ENCODE peak calls at places on chromosomes 3 and 15, in five cellular contexts. E, Y, L, G and H are unnamed samples. For H3K4me1, the result is how much of the 10 kb centered on the place peaks cover.

GRCh38 chr3:10085738-10086137 is 22.3 kb downstream of the FANCD2OS start:
- DNase-seq in Y (no peak), G (no peak), E (no peak), L (no peak), H (no peak)

GRCh38 chr3:123310186-123310585 is 108.4 kb downstream of the SEC22A start:
- DNase-seq in Y (no peak), L (no peak), E (peak), G (no peak), H (no peak)

GRCh38 chr3:56702487-56703315 is 19.6 kb upstream of the TASOR start:
- DNase-seq in L (peak), Y (peak), E (no peak), G (no peak), H (peak)

GRCh38 chr3:119301001-119301400 is 6.8 kb downstream of the ARHGAP31 start:
- DNase-seq in Y (no peak), E (no peak), G (no peak), L (no peak), H (no peak)

GRCh38 chr3:142963266-142964149 is at the start of gene PAQR9:
- DNase-seq in G (no peak), L (no peak), E (peak), Y (peak), H (peak)

GRCh38 chr3:125115640-125116039 is 59.8 kb upstream of the HEG1 start:
- DNase-seq in Y (no peak), E (no peak), G (no peak), L (no peak), H (no peak)

GRCh38 chr3:183085634-183086390 is 13.5 kb downstream of the MCCC1 start:
- DNase-seq in L (no peak), G (no peak), E (no peak), Y (peak), H (peak)

GRCh38 chr3:45814322-45814721 is 18.0 kb upstream of the SLC6A20 start:
- DNase-seq in E (no peak), Y (no peak), L (no peak), G (no peak), H (no peak)

GRCh38 chr15:92079647-92080255 is 226.2 kb downstream of the SLCO3A1 start:
- DNase-seq in G (no peak), E (no peak), L (no peak), Y (no peak), H (no peak)

GRCh38 chr3:194466761-194467356 is 19.9 kb downstream of the ATP13A3 start:
- DNase-seq in G (no peak), E (no peak), L (no peak), Y (no peak), H (no peak)

GRCh38 chr15:57259511-57260143 is 116.7 kb upstream of the CGNL1 start:
- DNase-seq in Y (peak), G (no peak), E (no peak), L (no peak), H (peak)

GRCh38 chr15:101322849-101323477 is 27.9 kb upstream of the SNRPA1 start:
- DNase-seq in G (no peak), Y (no peak), E (no peak), L (no peak), H (no peak)

GRCh38 chr3:185647134-185647879 is 61.2 kb downstream of the SENP2 start:
- DNase-seq in G (peak), Y (no peak), L (no peak), E (no peak), H (no peak)

GRCh38 chr15:59885832-59886231 is 118.3 kb upstream of the FOXB1 start:
- DNase-seq in G (no peak), E (no peak), L (no peak), Y (peak), H (peak)

GRCh38 chr15:72312605-72313447 is 7.1 kb downstream of the CELF6 start:
- DNase-seq in G (peak), L (peak), Y (peak), E (peak), H (peak)

GRCh38 chr3:61841111-61841845 is 279.9 kb downstream of the PTPRG start:
- DNase-seq in E (no peak), L (no peak), Y (no peak), G (no peak), H (no peak)

GRCh38 chr3:18444597-18445420 is 19.7 kb upstream of the SATB1 start:
- DNase-seq in Y (peak), G (peak), E (peak), L (peak), H (peak)

GRCh38 chr15:77748078-77749064 is 115.7 kb upstream of the LINGO1 start:
- DNase-seq in E (no peak), Y (no peak), G (no peak), L (no peak), H (no peak)

GRCh38 chr3:49205154-49205788 is 33.9 kb downstream of the KLHDC8B start:
- DNase-seq in Y (no peak), E (no peak), L (no peak), G (no peak), H (no peak)

GRCh38 chr15:99253381-99254090 is 2.3 kb downstream of the LRRC28 start:
- DNase-seq in E (no peak), L (no peak), Y (no peak), G (no peak), H (no peak)

GRCh38 chr3:23654571-23654970 is 151.2 kb upstream of the UBE2E1 start:
- DNase-seq in L (no peak), G (no peak), E (no peak), Y (no peak), H (no peak)

GRCh38 chr15:42911058-42911592 is 9.5 kb downstream of the TTBK2 start:
- DNase-seq in E (no peak), Y (no peak), L (no peak), G (no peak), H (no peak)

GRCh38 chr3:16840111-16840444 is 44.7 kb upstream of the PLCL2 start:
- DNase-seq in L (no peak), E (no peak), Y (no peak), G (no peak), H (no peak)

GRCh38 chr15:33292718-33293307 is 18.0 kb upstream of the RYR3 start:
- DNase-seq in E (peak), L (peak), Y (peak), G (peak), H (peak)

GRCh38 chr3:103684956-103685355 is 1250.1 kb downstream of the ZPLD1 start:
- DNase-seq in Y (peak), E (no peak), L (no peak), G (no peak), H (no peak)

GRCh38 chr15:35603298-35603697 is 57.3 kb upstream of the DPH6 start:
- DNase-seq in E (no peak), L (no peak), Y (no peak), G (no peak), H (no peak)

GRCh38 chr3:131216801-131217200 is 164.8 kb upstream of the NUDT16 start:
- DNase-seq in L (peak), Y (peak), E (peak), G (no peak), H (peak)

DNA sequence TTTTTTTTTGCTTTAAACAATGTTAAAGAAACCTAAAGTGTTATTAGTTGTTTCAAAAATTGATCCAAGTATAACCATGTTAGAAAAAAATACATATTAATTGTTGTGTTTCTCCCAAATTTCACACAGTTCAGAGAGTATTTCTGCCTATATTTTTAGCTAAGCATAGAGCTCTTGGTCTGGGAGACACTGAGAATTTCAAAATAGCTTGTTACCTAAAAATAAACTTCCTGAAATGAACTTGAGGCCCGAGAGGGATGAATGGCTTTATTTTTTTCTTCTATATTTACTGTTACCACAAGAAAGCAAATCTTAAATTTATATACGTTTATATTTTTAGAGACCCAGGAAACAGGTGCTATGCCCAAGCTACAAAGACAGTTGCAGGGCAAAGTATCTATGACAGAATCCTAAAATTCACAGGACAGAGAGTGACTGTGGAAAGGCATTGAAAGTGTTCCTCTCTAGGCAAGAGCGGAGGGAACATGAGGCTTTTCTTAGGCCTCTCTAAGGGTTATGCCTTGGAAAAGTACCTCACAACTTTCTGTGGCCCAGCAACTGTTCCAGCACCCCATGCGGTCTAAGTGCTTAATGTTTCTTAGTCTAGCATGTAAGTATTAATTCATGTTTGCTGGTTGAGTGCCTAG is 36.4 kb downstream of the TGFBR2 start:
- DNase-seq in G (no peak), E (no peak), L (no peak), Y (no peak), H (no peak)
- H3K4me3 ChIP-seq in G (no peak), E (no peak), L (no peak), Y (no peak), H (no peak)

DNA sequence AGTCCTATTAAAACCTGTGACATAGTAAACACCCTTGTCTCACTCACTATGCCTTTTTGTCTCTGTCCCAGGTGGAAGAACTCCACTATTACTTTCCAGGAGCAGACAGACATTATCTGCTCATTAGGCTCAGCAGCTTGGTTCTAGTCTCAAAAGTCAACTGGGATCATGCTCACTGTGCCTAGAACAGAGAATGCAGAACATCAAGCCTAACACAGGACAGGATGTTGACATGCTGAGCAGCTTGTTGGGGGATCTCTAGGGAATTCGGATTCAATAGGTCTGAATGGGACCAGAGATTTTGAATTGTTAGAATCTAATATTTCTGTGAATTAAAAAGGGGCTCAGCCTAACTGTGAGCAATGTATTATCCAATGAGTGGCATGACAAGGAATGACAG is 6.4 kb downstream of the MB21D2 start:
- DNase-seq in L (no peak), Y (peak), G (no peak), E (no peak), H (no peak)
- H3K4me1 ChIP-seq in L (under half), Y (under half), G (under half), E (under half), H (under half)

GRCh38 chr15:86311568-86312280 is 232.1 kb downstream of the AGBL1 start:
- DNase-seq in L (no peak), Y (no peak), E (no peak), G (no peak), H (no peak)
- TF ChIP-seq CTCF in L (no peak), Y (no peak), E (no peak), G (no peak), H (no peak)

GRCh38 chr3:184570035-184570434 is 8.4 kb downstream of the EPHB3 start:
- DNase-seq in E (no peak), Y (no peak), G (no peak), L (no peak), H (no peak)
- H3K4me3 ChIP-seq in E (no peak), Y (no peak), G (peak), L (no peak), H (peak)

GRCh38 chr15:90159213-90159612 is 41.9 kb upstream of the SEMA4B start:
- DNase-seq in E (no peak), L (no peak), G (no peak), Y (no peak), H (no peak)
- H3K4me1 ChIP-seq in E (under half), L (under half), G (under half), Y (under half), H (under half)

DNA sequence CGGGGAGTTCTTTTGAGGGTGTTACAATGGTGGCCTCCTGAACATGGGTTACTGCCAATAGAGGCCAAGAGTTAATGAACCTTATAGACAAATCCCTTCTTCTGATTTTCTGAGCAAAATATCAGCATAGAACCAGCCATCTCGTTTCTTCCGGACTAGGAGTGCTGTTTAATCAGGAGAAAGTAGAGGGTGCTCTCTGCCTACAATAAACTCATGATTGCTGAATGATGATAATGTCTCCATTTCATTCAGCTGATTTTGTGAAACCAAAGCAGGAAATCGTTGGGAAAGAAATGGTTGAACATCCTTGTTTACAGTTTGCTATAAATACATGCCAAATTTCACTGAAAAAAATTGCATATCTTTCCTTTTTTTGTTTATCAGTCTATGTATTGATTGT is 142.8 kb upstream of the PLSCR5 start:
- DNase-seq in L (no peak), E (no peak), G (no peak), Y (peak), H (no peak)
- TF ChIP-seq CTCF in L (no peak), E (peak), G (no peak), Y (peak), H (no peak)

DNA sequence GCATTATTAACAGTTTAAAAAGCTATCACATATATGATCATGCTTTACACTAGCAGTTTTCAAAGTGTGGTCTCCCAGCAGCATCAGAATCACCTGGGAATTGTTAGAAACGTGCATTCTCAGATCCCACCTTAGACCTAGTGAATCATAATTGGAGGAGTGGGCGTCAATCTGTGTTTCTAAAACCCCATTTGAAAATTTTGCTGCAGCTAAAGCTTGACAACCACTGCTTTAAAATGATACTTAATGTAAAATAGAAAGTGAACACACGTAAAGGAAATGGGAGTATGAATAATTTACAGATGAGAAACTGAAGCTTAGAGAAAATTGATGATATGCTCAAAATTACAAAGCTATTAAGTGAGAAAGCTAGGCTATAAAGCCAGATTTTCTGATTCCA is 62.3 kb downstream of the SLC9C1 start:
- DNase-seq in E (no peak), Y (no peak), L (no peak), G (no peak), H (no peak)
- H3K4me3 ChIP-seq in E (no peak), Y (no peak), L (no peak), G (no peak), H (no peak)

GRCh38 chr3:152279474-152279873 is 10.7 kb downstream of the MBNL1 start:
- DNase-seq in E (no peak), Y (no peak), L (no peak), G (no peak), H (no peak)

GRCh38 chr3:152280539-152280938 is 11.8 kb downstream of the MBNL1 start:
- DNase-seq in G (no peak), E (no peak), L (no peak), Y (no peak), H (no peak)

GRCh38 chr3:152277198-152277597 is 8.5 kb downstream of the MBNL1 start:
- DNase-seq in L (no peak), G (no peak), Y (no peak), E (no peak), H (no peak)

GRCh38 chr3:152278674-152279427 is 10.1 kb downstream of the MBNL1 start:
- DNase-seq in Y (no peak), L (no peak), E (no peak), G (no peak), H (no peak)

DNA sequence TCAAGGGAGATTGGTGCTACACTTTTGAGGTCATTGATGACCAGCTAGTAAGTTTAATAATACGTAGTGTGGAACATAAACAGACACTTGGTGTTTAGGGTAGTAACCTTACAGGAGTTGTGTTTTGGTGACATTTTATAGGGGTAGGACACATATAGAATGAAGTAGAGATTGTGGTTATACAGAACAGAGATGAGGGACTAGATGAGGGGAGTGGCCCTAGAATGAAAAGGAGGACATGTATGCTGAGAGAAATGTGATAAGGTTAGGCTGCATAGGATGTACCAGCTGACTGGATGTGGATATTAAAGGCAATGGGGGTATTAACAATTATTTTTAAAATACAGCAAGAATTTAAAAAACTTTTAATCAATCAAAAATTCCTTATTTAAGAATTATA is 8.0 kb downstream of the MBNL1 start:
- DNase-seq in Y (no peak), E (no peak), G (no peak), L (no peak), H (no peak)
- H3K4me1 ChIP-seq in Y (under half), E (half or more), G (half or more), L (under half), H (under half)

GRCh38 chr3:133574260-133574881 is 885 bp downstream of the CDV3 start:
- DNase-seq in E (peak), L (peak), G (peak), Y (peak), H (peak)
- TF ChIP-seq CTCF in E (peak), L (no peak), G (no peak), Y (no peak), H (no peak)